ENCODE peak calls at places on chromosomes 4 and X, in six cellular contexts. U is H9, A is mesendoderm, P is IMR-90, R is mesenchymal stem cell, M is neuronal stem cell. Z is an unnamed sample.

GRCh38 chr4:168212656-168213055 is 105.9 kb downstream of the DDX60 start:
- DNase-seq in U (no peak), A (no peak), P (no peak), R (no peak), M (no peak), Z (no peak)

GRCh38 chrX:69670001-69670555 is 54.2 kb downstream of the EDA start:
- DNase-seq in U (no peak), A (no peak), P (no peak), R (no peak), M (no peak), Z (no peak)

GRCh38 chr4:108940086-108941033 is 177.5 kb upstream of the ETNPPL start:
- DNase-seq in U (peak), A (peak), P (peak), R (no peak), M (no peak), Z (no peak)

GRCh38 chr4:150379454-150379853 is 202.5 kb upstream of the MAB21L2 start:
- DNase-seq in U (no peak), A (no peak), P (peak), R (no peak), M (no peak), Z (no peak)

GRCh38 chr4:13611283-13611842 is 16.2 kb downstream of the BOD1L1 start:
- DNase-seq in U (no peak), A (no peak), P (peak), R (peak), M (no peak), Z (no peak)

GRCh38 chrX:49270249-49270921 is 792 bp downstream of the PPP1R3F start:
- DNase-seq in U (no peak), A (no peak), P (no peak), R (no peak), M (no peak), Z (no peak)

GRCh38 chr4:2412885-2413716 is 5.3 kb downstream of the ZFYVE28 start:
- DNase-seq in U (peak), A (peak), P (peak), R (peak), M (peak), Z (peak)

GRCh38 chr4:109079177-109079576 is 223.3 kb downstream of the COL25A1 start:
- DNase-seq in U (no peak), A (no peak), P (peak), R (peak), M (no peak), Z (no peak)

GRCh38 chr4:10589808-10590207 is 94.8 kb downstream of the CLNK start:
- DNase-seq in U (no peak), A (no peak), P (peak), R (no peak), M (no peak), Z (no peak)

GRCh38 chr4:58587856-58588255 is 1477.7 kb upstream of the IGFBP7 start:
- DNase-seq in U (no peak), A (peak), P (no peak), R (peak), M (no peak), Z (no peak)

GRCh38 chrX:2397648-2398340 is 103.0 kb downstream of the DHRSX start:
- DNase-seq in U (no peak), A (peak), P (peak), R (peak), M (no peak), Z (no peak)

GRCh38 chr4:37990731-37991130 is 30.5 kb downstream of the PTTG2 start:
- DNase-seq in U (no peak), A (no peak), P (no peak), R (no peak), M (no peak), Z (peak)

GRCh38 chr4:98482847-98483806 is 175.3 kb downstream of the TSPAN5 start:
- DNase-seq in U (no peak), A (no peak), P (peak), R (no peak), M (no peak), Z (no peak)

GRCh38 chr4:107757860-107758476 is 37.9 kb upstream of the PAPSS1 start:
- DNase-seq in U (no peak), A (no peak), P (peak), R (peak), M (no peak), Z (no peak)

GRCh38 chr4:89482926-89483595 is 175.5 kb upstream of the GPRIN3 start:
- DNase-seq in U (no peak), A (no peak), P (no peak), R (no peak), M (no peak), Z (no peak)

GRCh38 chrX:107701493-107702121 is 73.3 kb downstream of the PRPS1 start:
- DNase-seq in U (no peak), A (no peak), P (no peak), R (no peak), M (no peak), Z (no peak)

GRCh38 chr4:139005774-139006173 is 9.8 kb upstream of the NOCT start:
- DNase-seq in U (no peak), A (no peak), P (no peak), R (no peak), M (no peak), Z (no peak)

GRCh38 chrX:48918644-48919340 is at the start of gene PIM2:
- DNase-seq in U (peak), A (peak), P (peak), R (peak), M (peak), Z (peak)

GRCh38 chr4:119100640-119101039 is 35.0 kb upstream of the MYOZ2 start:
- DNase-seq in U (no peak), A (no peak), P (no peak), R (peak), M (no peak), Z (no peak)

GRCh38 chrX:133674726-133675470 is 259.6 kb upstream of the GPC4 start:
- DNase-seq in U (peak), A (peak), P (no peak), R (no peak), M (no peak), Z (no peak)

GRCh38 chr4:82491251-82491960 is 61.0 kb downstream of the ENOPH1 start:
- DNase-seq in U (no peak), A (no peak), P (no peak), R (no peak), M (no peak), Z (no peak)

GRCh38 chr4:123953556-123953955 is 557.0 kb downstream of the SPRY1 start:
- DNase-seq in U (no peak), A (peak), P (no peak), R (no peak), M (no peak), Z (no peak)

GRCh38 chr4:129109965-129110824 is 14.2 kb downstream of the C4orf33 start:
- DNase-seq in U (no peak), A (peak), P (no peak), R (no peak), M (no peak), Z (no peak)

GRCh38 chr4:158970786-158971185 is 132.1 kb upstream of the RAPGEF2 start:
- DNase-seq in U (no peak), A (no peak), P (peak), R (no peak), M (no peak), Z (no peak)

GRCh38 chr4:41057456-41057855 is 156.9 kb downstream of the APBB2 start:
- DNase-seq in U (no peak), A (no peak), P (peak), R (peak), M (no peak), Z (no peak)

DNA sequence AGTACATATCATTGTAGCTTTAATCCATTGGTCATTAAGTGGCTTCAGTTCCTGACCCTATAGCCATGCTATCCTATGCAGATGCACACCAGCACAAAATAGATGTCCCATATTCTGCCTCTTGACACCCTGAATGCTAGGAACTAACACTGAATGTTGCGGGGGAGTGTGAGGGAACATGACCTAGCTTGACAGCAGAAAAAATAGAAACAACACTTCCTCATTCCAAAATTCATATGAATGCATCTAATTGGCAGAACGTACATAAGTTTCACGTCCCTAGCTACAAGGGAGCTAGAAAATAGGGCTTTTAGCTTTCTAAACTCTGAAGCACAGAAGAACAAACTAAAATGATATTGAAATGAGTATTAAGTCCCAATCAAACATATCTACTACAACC is 14.4 kb upstream of the DCAF8L1 start:
- DNase-seq in U (no peak), A (no peak), P (no peak), R (no peak), M (no peak), Z (no peak)
- H2BK15ac ChIP-seq in U (no peak), A (no peak), P (no peak), R (no peak), M (no peak), Z (no peak)

DNA sequence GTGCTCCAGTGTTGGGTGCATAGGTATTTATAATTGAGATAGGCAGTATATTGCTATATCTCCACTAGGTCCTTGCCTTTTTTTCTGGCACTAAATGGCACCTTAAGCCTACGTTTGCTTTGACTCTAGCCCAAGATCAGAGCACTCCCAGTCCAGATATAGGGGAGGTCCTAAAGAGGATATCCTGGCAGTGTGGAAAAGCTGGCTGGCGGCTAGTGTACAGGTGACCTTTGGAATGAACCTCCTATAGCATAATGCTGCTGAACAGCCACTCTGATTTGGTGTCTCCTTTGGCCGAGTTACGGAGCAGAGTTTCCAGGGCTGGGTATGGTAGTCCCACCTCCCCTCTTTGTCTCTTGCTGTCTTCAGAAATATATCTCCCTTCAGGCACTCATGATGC is 53.8 kb downstream of the PHEX start:
- DNase-seq in U (no peak), A (no peak), P (no peak), R (no peak), M (no peak), Z (no peak)
- H2BK15ac ChIP-seq in U (no peak), A (no peak), P (no peak), R (no peak), M (no peak), Z (no peak)

GRCh38 chr4:53498712-53499111 is 92.6 kb downstream of the LNX1 start:
- DNase-seq in U (no peak), A (no peak), P (no peak), R (no peak), M (no peak), Z (no peak)

GRCh38 chr4:53499791-53500190 is 91.5 kb downstream of the LNX1 start:
- DNase-seq in U (no peak), A (no peak), P (no peak), R (no peak), M (no peak), Z (no peak)

GRCh38 chr4:53500552-53500951 is 90.7 kb downstream of the LNX1 start:
- DNase-seq in U (no peak), A (no peak), P (no peak), R (no peak), M (no peak), Z (no peak)

GRCh38 chr4:53494851-53495250 is 96.4 kb downstream of the LNX1 start:
- DNase-seq in U (no peak), A (no peak), P (no peak), R (no peak), M (no peak), Z (no peak)

DNA sequence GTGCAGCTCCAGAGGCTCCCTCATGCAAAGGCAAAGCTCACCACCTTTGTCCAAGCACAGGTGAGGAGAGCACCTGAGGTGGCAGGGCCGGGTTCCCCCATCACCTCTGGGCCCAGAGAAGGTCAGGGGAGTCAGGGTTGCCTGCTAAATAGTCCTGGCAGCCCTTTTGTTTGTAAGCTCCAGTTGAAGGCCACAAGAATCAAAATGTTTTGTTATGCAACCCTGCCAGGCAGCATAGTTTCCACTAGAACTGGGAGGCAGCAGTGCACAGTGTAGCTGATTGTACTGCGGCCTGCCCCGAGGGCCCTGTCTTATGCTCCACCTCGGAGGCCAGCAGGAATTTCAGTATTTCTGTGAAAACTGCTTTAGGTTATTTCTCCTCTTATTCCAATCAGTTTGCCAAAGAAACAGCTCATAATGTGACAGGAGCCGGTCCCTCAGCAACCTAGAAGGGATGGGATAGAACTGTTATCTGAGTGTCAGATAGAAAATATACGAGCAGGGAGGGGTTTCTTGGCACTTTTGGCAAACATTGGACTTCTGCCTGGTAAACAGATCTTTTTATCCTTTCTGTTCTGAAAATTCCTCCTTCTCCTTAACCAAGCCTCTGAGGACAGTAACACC is 93.7 kb downstream of the LNX1 start:
- DNase-seq in U (no peak), A (no peak), P (peak), R (peak), M (no peak), Z (no peak)
- H2BK15ac ChIP-seq in U (no peak), A (no peak), P (no peak), R (no peak), M (no peak), Z (no peak)

GRCh38 chrX:52979993-52980392 is 21.7 kb upstream of the FAM156A start:
- DNase-seq in U (no peak), A (peak), P (no peak), R (no peak), M (no peak), Z (no peak)
- H2BK15ac ChIP-seq in U (no peak), A (no peak), P (no peak), R (no peak), M (no peak), Z (no peak)

GRCh38 chrX:317424-318067 is 1.1 kb downstream of the GTPBP6 start:
- DNase-seq in U (no peak), A (no peak), P (no peak), R (no peak), M (no peak), Z (no peak)
- H2BK15ac ChIP-seq in U (no peak), A (no peak), P (no peak), R (no peak), M (no peak), Z (no peak)

GRCh38 chr4:185987976-185988627 is 80.9 kb upstream of the TLR3 start:
- DNase-seq in U (no peak), A (no peak), P (no peak), R (no peak), M (no peak), Z (no peak)
- H2BK15ac ChIP-seq in U (no peak), A (no peak), P (no peak), R (no peak), M (no peak), Z (no peak)

GRCh38 chr4:120653790-120654189 is 268.7 kb downstream of the PRDM5 start:
- DNase-seq in U (no peak), A (no peak), P (no peak), R (no peak), M (no peak), Z (no peak)
- H2BK15ac ChIP-seq in U (no peak), A (no peak), P (no peak), R (no peak), M (no peak), Z (no peak)

GRCh38 chr4:152430507-152430906 is 105.4 kb downstream of the FBXW7 start:
- DNase-seq in U (no peak), A (no peak), P (no peak), R (no peak), M (no peak), Z (no peak)
- H2BK15ac ChIP-seq in U (no peak), A (no peak), P (no peak), R (no peak), M (no peak), Z (no peak)

GRCh38 chrX:137945470-137945869 is 379.5 kb downstream of the ZIC3 start:
- DNase-seq in U (peak), A (no peak), P (no peak), R (no peak), M (no peak), Z (no peak)
- H2BK15ac ChIP-seq in U (no peak), A (no peak), P (no peak), R (no peak), M (no peak), Z (no peak)

GRCh38 chr4:165514739-165515138 is 135.9 kb downstream of the CPE start:
- DNase-seq in U (no peak), A (no peak), P (no peak), R (no peak), M (no peak), Z (no peak)
- H2BK15ac ChIP-seq in U (no peak), A (no peak), P (no peak), R (no peak), M (no peak), Z (no peak)

Z was measured in H1.